ENCODE peak calls at places on chromosome 5, in seven cellular contexts. Q, X, V, S, H, C and L are unnamed samples.

GRCh38 chr5:60677831-60678664 is 21.9 kb downstream of the DEPDC1B start:
- DNase-seq in X (no peak), H (peak), V (no peak), S (no peak), Q (peak), C (peak), L (peak)

GRCh38 chr5:146409081-146409671 is 38.0 kb upstream of the TCERG1 start:
- DNase-seq in C (peak), H (no peak), X (no peak), V (no peak), Q (no peak), S (no peak), L (no peak)

GRCh38 chr5:168332042-168332441 is 40.6 kb downstream of the WWC1 start:
- DNase-seq in S (no peak), H (no peak), V (no peak), Q (no peak), X (no peak), C (no peak), L (no peak)

GRCh38 chr5:168020522-168021294 is 270.7 kb upstream of the WWC1 start:
- DNase-seq in V (no peak), S (no peak), H (no peak), X (no peak), Q (no peak), C (peak), L (no peak)

GRCh38 chr5:138334867-138335447 is 3.1 kb upstream of the FAM53C start:
- DNase-seq in X (no peak), H (no peak), C (no peak), S (no peak), Q (no peak), V (no peak), L (no peak)

GRCh38 chr5:172284275-172284971 is 859 bp upstream of the UBTD2 start:
- DNase-seq in X (no peak), C (peak), S (peak), V (no peak), H (no peak), Q (no peak), L (no peak)

GRCh38 chr5:132500244-132500930 is 9.8 kb upstream of the IRF1 start:
- DNase-seq in Q (no peak), V (no peak), H (peak), S (no peak), C (no peak), X (no peak), L (no peak)

GRCh38 chr5:134465856-134466240 is 54.2 kb upstream of the CDKN2AIPNL start:
- DNase-seq in S (peak), H (peak), C (peak), Q (no peak), V (peak), X (peak), L (no peak)

GRCh38 chr5:139376364-139376763 is 6.7 kb downstream of the SLC23A1 start:
- DNase-seq in C (no peak), Q (no peak), H (no peak), V (no peak), X (no peak), S (no peak), L (no peak)

GRCh38 chr5:147452137-147452838 is 57.6 kb downstream of the DPYSL3 start:
- DNase-seq in Q (no peak), X (no peak), V (no peak), C (no peak), H (no peak), S (no peak), L (no peak)

GRCh38 chr5:137119321-137119720 is 379.8 kb downstream of the SPOCK1 start:
- DNase-seq in S (no peak), X (no peak), V (no peak), H (no peak), Q (no peak), C (no peak), L (no peak)

GRCh38 chr5:11507156-11507910 is 396.9 kb downstream of the CTNND2 start:
- DNase-seq in H (no peak), C (no peak), V (no peak), S (no peak), Q (no peak), X (no peak), L (no peak)

GRCh38 chr5:153960269-153961215 is 78.2 kb downstream of the FAM114A2 start:
- DNase-seq in H (no peak), Q (no peak), V (no peak), X (peak), C (peak), S (no peak), L (no peak)

GRCh38 chr5:138874241-138874640 is 894 bp downstream of the LRRTM2 start:
- DNase-seq in Q (no peak), V (no peak), C (no peak), S (no peak), H (no peak), X (no peak), L (no peak)

GRCh38 chr5:93583799-93584530 is 943 bp downstream of the NR2F1 start:
- DNase-seq in X (no peak), Q (no peak), S (peak), H (no peak), C (peak), V (no peak), L (peak)

GRCh38 chr5:65927497-65928340 is 1.3 kb downstream of the ERBIN start:
- DNase-seq in Q (no peak), X (peak), S (no peak), C (peak), V (no peak), H (no peak), L (peak)

GRCh38 chr5:69206528-69207190 is 17.3 kb downstream of the CENPH start:
- DNase-seq in V (no peak), Q (no peak), X (no peak), H (no peak), C (peak), S (no peak), L (no peak)

GRCh38 chr5:59648949-59649921 is 244.3 kb downstream of the PDE4D start:
- DNase-seq in X (no peak), S (no peak), V (no peak), Q (no peak), C (peak), H (no peak), L (no peak)

GRCh38 chr5:109859537-109859936 is 169.8 kb downstream of the MAN2A1 start:
- DNase-seq in C (peak), Q (no peak), X (no peak), V (no peak), H (no peak), S (no peak), L (no peak)

GRCh38 chr5:172458956-172459355 is 4.6 kb upstream of the SH3PXD2B start:
- DNase-seq in X (no peak), H (no peak), V (no peak), Q (no peak), C (no peak), S (no peak), L (no peak)

GRCh38 chr5:57889558-57889957 is 406.9 kb upstream of the ACTBL2 start:
- DNase-seq in C (peak), S (no peak), V (no peak), Q (no peak), H (no peak), X (no peak), L (no peak)

GRCh38 chr5:16271851-16272250 is 92.3 kb upstream of the MARCHF11 start:
- DNase-seq in V (no peak), C (no peak), Q (no peak), X (no peak), S (no peak), H (no peak), L (no peak)

GRCh38 chr5:109837226-109837861 is 147.6 kb downstream of the MAN2A1 start:
- DNase-seq in Q (no peak), H (no peak), S (no peak), X (no peak), V (no peak), C (no peak), L (no peak)

GRCh38 chr5:9698125-9698848 is 68.1 kb upstream of the TAS2R1 start:
- DNase-seq in X (no peak), V (no peak), H (no peak), S (no peak), C (no peak), Q (no peak), L (no peak)

GRCh38 chr5:107867266-107867665 is 196.5 kb upstream of the EFNA5 start:
- DNase-seq in Q (no peak), H (no peak), S (no peak), V (no peak), X (no peak), C (no peak), L (no peak)

GRCh38 chr5:141349917-141350619 is at the start of gene PCDHGB1:
- DNase-seq in V (no peak), Q (no peak), H (no peak), S (peak), C (peak), X (no peak), L (peak)

GRCh38 chr5:129046151-129046550 is 48.4 kb upstream of the ISOC1 start:
- DNase-seq in S (no peak), X (no peak), H (no peak), C (peak), V (no peak), Q (no peak), L (no peak)

GRCh38 chr5:73940747-73941146 is 314.8 kb downstream of the ARHGEF28 start:
- DNase-seq in V (no peak), X (no peak), Q (no peak), C (no peak), H (no peak), S (no peak), L (no peak)

GRCh38 chr5:43066231-43066798 is 26.2 kb upstream of the ANXA2R start:
- DNase-seq in Q (peak), C (peak), S (peak), V (peak), X (peak), H (peak), L (peak)

GRCh38 chr5:144189800-144190429 is 19.2 kb downstream of the KCTD16 start:
- DNase-seq in V (peak), S (no peak), X (peak), Q (peak), C (peak), H (peak), L (no peak)

GRCh38 chr5:143685416-143685815 is 126.5 kb upstream of the HMHB1 start:
- DNase-seq in S (no peak), X (no peak), H (no peak), C (peak), Q (no peak), V (no peak), L (peak)

GRCh38 chr5:102701748-102702147 is 53.4 kb upstream of the PAM start:
- DNase-seq in Q (no peak), S (no peak), X (no peak), H (no peak), V (no peak), C (no peak), L (no peak)

GRCh38 chr5:77847129-77847460 is 71.0 kb upstream of the TBCA start:
- DNase-seq in X (no peak), V (no peak), C (no peak), H (no peak), Q (no peak), S (no peak), L (no peak)

GRCh38 chr5:83167506-83167905 is 90.2 kb downstream of the XRCC4 start:
- DNase-seq in H (no peak), C (no peak), V (no peak), X (no peak), S (no peak), Q (no peak), L (no peak)

GRCh38 chr5:83172655-83173054 is 95.3 kb downstream of the XRCC4 start:
- DNase-seq in H (no peak), C (no peak), V (no peak), X (no peak), S (no peak), Q (no peak), L (no peak)

GRCh38 chr5:83173826-83174225 is 96.5 kb downstream of the XRCC4 start:
- DNase-seq in C (no peak), H (no peak), S (no peak), V (no peak), Q (no peak), X (no peak), L (no peak)

GRCh38 chr5:83172011-83172410 is 94.7 kb downstream of the XRCC4 start:
- DNase-seq in X (no peak), H (no peak), C (no peak), Q (no peak), V (no peak), S (no peak), L (no peak)

GRCh38 chr5:83169938-83170337 is 92.6 kb downstream of the XRCC4 start:
- DNase-seq in H (no peak), C (no peak), X (no peak), V (no peak), S (no peak), Q (no peak), L (no peak)
- H3K27ac ChIP-seq in H (no peak), C (no peak), X (no peak), V (no peak), S (no peak), Q (no peak), L (no peak)

GRCh38 chr5:67640011-67640410 is 443.4 kb upstream of the CD180 start:
- DNase-seq in C (no peak), X (no peak), H (no peak), Q (no peak), S (no peak), V (no peak), L (no peak)
- H3K4me3 ChIP-seq in C (no peak), X (no peak), H (no peak), Q (no peak), S (no peak), V (no peak), L (no peak)

GRCh38 chr5:395156-395920 is 47.6 kb upstream of the EXOC3 start:
- DNase-seq in X (no peak), C (peak), S (no peak), H (no peak), V (no peak), Q (no peak), L (no peak)
- H3K27ac ChIP-seq in X (no peak), C (no peak), S (no peak), H (peak), V (no peak), Q (no peak), L (no peak)

GRCh38 chr5:176614805-176615478 is 5.0 kb upstream of the GPRIN1 start:
- DNase-seq in C (peak), V (no peak), Q (no peak), X (no peak), H (no peak), S (no peak), L (no peak)
- H3K4me3 ChIP-seq in C (no peak), V (no peak), Q (no peak), X (no peak), H (no peak), S (no peak), L (no peak)

GRCh38 chr5:120605325-120606079 is 141.4 kb downstream of the PRR16 start:
- DNase-seq in C (peak), Q (no peak), X (no peak), S (no peak), V (no peak), H (no peak), L (no peak)

GRCh38 chr5:120609570-120609969 is 145.5 kb downstream of the PRR16 start:
- DNase-seq in X (no peak), V (no peak), S (no peak), C (no peak), Q (no peak), H (no peak), L (no peak)

GRCh38 chr5:120610145-120610544 is 146.0 kb downstream of the PRR16 start:
- DNase-seq in Q (no peak), C (no peak), H (no peak), V (no peak), S (no peak), X (no peak), L (no peak)

GRCh38 chr5:120600639-120601038 is 136.5 kb downstream of the PRR16 start:
- DNase-seq in V (no peak), Q (no peak), H (no peak), C (no peak), S (no peak), X (no peak), L (no peak)

GRCh38 chr5:120604898-120605297 is 140.8 kb downstream of the PRR16 start:
- DNase-seq in S (no peak), H (no peak), C (peak), X (no peak), Q (no peak), V (no peak), L (no peak)
- H3K27ac ChIP-seq in S (no peak), H (no peak), C (no peak), X (no peak), Q (no peak), V (no peak), L (no peak)

DNA sequence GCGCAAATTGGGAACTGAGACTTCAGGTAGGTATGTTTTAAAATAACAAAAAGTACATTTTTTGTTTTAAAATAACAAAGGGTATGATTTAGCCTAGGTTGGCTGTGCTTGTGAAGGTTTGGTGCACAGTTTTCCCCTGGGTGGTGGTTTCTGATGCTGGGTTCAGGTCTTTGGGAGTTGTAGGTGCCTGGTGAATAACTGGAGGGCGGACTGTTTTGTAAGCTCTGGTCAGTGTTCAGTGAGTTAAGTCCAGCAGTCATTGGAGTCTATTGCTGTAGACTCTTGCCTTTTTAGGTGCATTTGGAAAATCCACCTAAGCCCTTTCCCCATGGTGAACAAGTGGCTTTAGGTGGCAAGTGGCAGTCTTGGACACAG is 43.9 kb downstream of the RAI14 start:
- DNase-seq in Q (no peak), X (no peak), S (no peak), V (no peak), H (no peak), C (no peak), L (no peak)
- H3K4me3 ChIP-seq in Q (no peak), X (no peak), S (no peak), V (no peak), H (no peak), C (no peak), L (no peak)

GRCh38 chr5:158699336-158699735 is 400.4 kb downstream of the EBF1 start:
- DNase-seq in Q (no peak), X (no peak), H (no peak), C (no peak), V (no peak), S (no peak), L (no peak)
- H3K27ac ChIP-seq in Q (no peak), X (no peak), H (no peak), C (no peak), V (no peak), S (no peak), L (no peak)